ENCODE peak calls at places on chromosomes 5 and 9, in five cellular contexts. One of them, this sample, is unnamed.

GRCh38 chr9:116154334-116154975 is 864 bp downstream of the PAPPA start:
- DNase-seq in activated naive CD4-positive, alpha-beta T cell: no peak
- DNase-seq in GOT3: no peak
- DNase-seq in WERI-Rb-1: peak
- DNase-seq in activated CD8-positive, alpha-beta memory T cell treated with anti-CD3 and anti-CD28 coated beads for 48 hours: no peak
- DNase-seq in this sample: peak

GRCh38 chr9:137604345-137605145 is 941 bp upstream of the ARRDC1 start:
- DNase-seq in activated naive CD4-positive, alpha-beta T cell: no peak
- DNase-seq in WERI-Rb-1: no peak
- DNase-seq in activated CD8-positive, alpha-beta memory T cell treated with anti-CD3 and anti-CD28 coated beads for 48 hours: no peak
- DNase-seq in GOT3: no peak
- DNase-seq in this sample: no peak

GRCh38 chr9:136497916-136498695 is 15.3 kb upstream of the SEC16A start:
- DNase-seq in GOT3: no peak
- DNase-seq in activated CD8-positive, alpha-beta memory T cell treated with anti-CD3 and anti-CD28 coated beads for 48 hours: no peak
- DNase-seq in WERI-Rb-1: no peak
- DNase-seq in activated naive CD4-positive, alpha-beta T cell: no peak
- DNase-seq in this sample: no peak

GRCh38 chr5:77262685-77263084 is 52.2 kb downstream of the PDE8B start:
- DNase-seq in GOT3: no peak
- DNase-seq in activated CD8-positive, alpha-beta memory T cell treated with anti-CD3 and anti-CD28 coated beads for 48 hours: no peak
- DNase-seq in activated naive CD4-positive, alpha-beta T cell: no peak
- DNase-seq in WERI-Rb-1: no peak
- DNase-seq in this sample: no peak

GRCh38 chr9:134627417-134628353 is 13.9 kb upstream of the COL5A1 start:
- DNase-seq in activated CD8-positive, alpha-beta memory T cell treated with anti-CD3 and anti-CD28 coated beads for 48 hours: no peak
- DNase-seq in WERI-Rb-1: peak
- DNase-seq in GOT3: no peak
- DNase-seq in activated naive CD4-positive, alpha-beta T cell: no peak
- DNase-seq in this sample: no peak

GRCh38 chr9:96338299-96338698 is 36.3 kb upstream of the HSD17B3 start:
- DNase-seq in WERI-Rb-1: no peak
- DNase-seq in activated naive CD4-positive, alpha-beta T cell: no peak
- DNase-seq in GOT3: no peak
- DNase-seq in activated CD8-positive, alpha-beta memory T cell treated with anti-CD3 and anti-CD28 coated beads for 48 hours: no peak
- DNase-seq in this sample: no peak

GRCh38 chr5:6733411-6734242 is 20.4 kb downstream of the TENT4A start:
- DNase-seq in WERI-Rb-1: no peak
- DNase-seq in activated naive CD4-positive, alpha-beta T cell: no peak
- DNase-seq in GOT3: no peak
- DNase-seq in activated CD8-positive, alpha-beta memory T cell treated with anti-CD3 and anti-CD28 coated beads for 48 hours: no peak
- DNase-seq in this sample: no peak

GRCh38 chr9:111961575-111961974 is 65.0 kb downstream of the UGCG start:
- DNase-seq in activated CD8-positive, alpha-beta memory T cell treated with anti-CD3 and anti-CD28 coated beads for 48 hours: no peak
- DNase-seq in activated naive CD4-positive, alpha-beta T cell: no peak
- DNase-seq in WERI-Rb-1: no peak
- DNase-seq in GOT3: no peak
- DNase-seq in this sample: no peak

GRCh38 chr9:100725376-100725775 is 147.5 kb downstream of the CAVIN4 start:
- DNase-seq in WERI-Rb-1: no peak
- DNase-seq in activated naive CD4-positive, alpha-beta T cell: no peak
- DNase-seq in activated CD8-positive, alpha-beta memory T cell treated with anti-CD3 and anti-CD28 coated beads for 48 hours: no peak
- DNase-seq in GOT3: no peak
- DNase-seq in this sample: peak

GRCh38 chr5:150302301-150303069 is at the start of gene ARSI:
- DNase-seq in activated CD8-positive, alpha-beta memory T cell treated with anti-CD3 and anti-CD28 coated beads for 48 hours: no peak
- DNase-seq in GOT3: no peak
- DNase-seq in WERI-Rb-1: no peak
- DNase-seq in activated naive CD4-positive, alpha-beta T cell: no peak
- DNase-seq in this sample: no peak

GRCh38 chr5:130526708-130527107 is 622.4 kb downstream of the CHSY3 start:
- DNase-seq in GOT3: no peak
- DNase-seq in activated CD8-positive, alpha-beta memory T cell treated with anti-CD3 and anti-CD28 coated beads for 48 hours: no peak
- DNase-seq in activated naive CD4-positive, alpha-beta T cell: no peak
- DNase-seq in WERI-Rb-1: no peak
- DNase-seq in this sample: no peak

GRCh38 chr9:8569832-8570231 is 770.3 kb upstream of the DMAC1 start:
- DNase-seq in activated naive CD4-positive, alpha-beta T cell: no peak
- DNase-seq in activated CD8-positive, alpha-beta memory T cell treated with anti-CD3 and anti-CD28 coated beads for 48 hours: no peak
- DNase-seq in GOT3: no peak
- DNase-seq in WERI-Rb-1: no peak
- DNase-seq in this sample: no peak

GRCh38 chr5:54603372-54603771 is 85.8 kb downstream of the SNX18 start:
- DNase-seq in activated naive CD4-positive, alpha-beta T cell: no peak
- DNase-seq in WERI-Rb-1: no peak
- DNase-seq in activated CD8-positive, alpha-beta memory T cell treated with anti-CD3 and anti-CD28 coated beads for 48 hours: no peak
- DNase-seq in GOT3: no peak
- DNase-seq in this sample: no peak

GRCh38 chr5:130034872-130035271 is 130.6 kb downstream of the CHSY3 start:
- DNase-seq in WERI-Rb-1: no peak
- DNase-seq in activated CD8-positive, alpha-beta memory T cell treated with anti-CD3 and anti-CD28 coated beads for 48 hours: no peak
- DNase-seq in activated naive CD4-positive, alpha-beta T cell: no peak
- DNase-seq in GOT3: no peak
- DNase-seq in this sample: no peak

GRCh38 chr5:151295801-151296477 is 7.6 kb downstream of the SLC36A3 start:
- DNase-seq in WERI-Rb-1: no peak
- DNase-seq in activated CD8-positive, alpha-beta memory T cell treated with anti-CD3 and anti-CD28 coated beads for 48 hours: no peak
- DNase-seq in activated naive CD4-positive, alpha-beta T cell: no peak
- DNase-seq in GOT3: no peak
- DNase-seq in this sample: no peak

GRCh38 chr5:125038477-125038876 is 292.0 kb upstream of the ZNF608 start:
- DNase-seq in activated CD8-positive, alpha-beta memory T cell treated with anti-CD3 and anti-CD28 coated beads for 48 hours: no peak
- DNase-seq in GOT3: no peak
- DNase-seq in WERI-Rb-1: peak
- DNase-seq in activated naive CD4-positive, alpha-beta T cell: no peak
- DNase-seq in this sample: no peak

GRCh38 chr5:99807346-99807745 is 727.8 kb upstream of the FAM174A start:
- DNase-seq in activated CD8-positive, alpha-beta memory T cell treated with anti-CD3 and anti-CD28 coated beads for 48 hours: no peak
- DNase-seq in activated naive CD4-positive, alpha-beta T cell: no peak
- DNase-seq in GOT3: no peak
- DNase-seq in WERI-Rb-1: no peak
- DNase-seq in this sample: no peak

GRCh38 chr5:32174011-32174866 is at the start of gene GOLPH3:
- DNase-seq in GOT3: peak
- DNase-seq in WERI-Rb-1: peak
- DNase-seq in activated naive CD4-positive, alpha-beta T cell: peak
- DNase-seq in activated CD8-positive, alpha-beta memory T cell treated with anti-CD3 and anti-CD28 coated beads for 48 hours: peak
- DNase-seq in this sample: peak

GRCh38 chr5:31733365-31733764 is 94.4 kb downstream of the PDZD2 start:
- DNase-seq in GOT3: no peak
- DNase-seq in activated naive CD4-positive, alpha-beta T cell: no peak
- DNase-seq in WERI-Rb-1: no peak
- DNase-seq in activated CD8-positive, alpha-beta memory T cell treated with anti-CD3 and anti-CD28 coated beads for 48 hours: no peak
- DNase-seq in this sample: no peak

GRCh38 chr9:99824378-99825157 is 2.9 kb downstream of the NR4A3 start:
- DNase-seq in WERI-Rb-1: peak
- DNase-seq in activated naive CD4-positive, alpha-beta T cell: peak
- DNase-seq in activated CD8-positive, alpha-beta memory T cell treated with anti-CD3 and anti-CD28 coated beads for 48 hours: peak
- DNase-seq in GOT3: no peak
- DNase-seq in this sample: no peak

GRCh38 chr5:106880656-106881055 is 790.1 kb downstream of the EFNA5 start:
- DNase-seq in activated naive CD4-positive, alpha-beta T cell: no peak
- DNase-seq in activated CD8-positive, alpha-beta memory T cell treated with anti-CD3 and anti-CD28 coated beads for 48 hours: no peak
- DNase-seq in WERI-Rb-1: no peak
- DNase-seq in GOT3: no peak
- DNase-seq in this sample: no peak

GRCh38 chr9:34252016-34252415 is 73.2 kb downstream of the UBAP1 start:
- DNase-seq in GOT3: no peak
- DNase-seq in activated naive CD4-positive, alpha-beta T cell: no peak
- DNase-seq in WERI-Rb-1: no peak
- DNase-seq in activated CD8-positive, alpha-beta memory T cell treated with anti-CD3 and anti-CD28 coated beads for 48 hours: no peak
- DNase-seq in this sample: no peak

GRCh38 chr5:88861213-88861612 is 21.8 kb downstream of the MEF2C start:
- DNase-seq in GOT3: no peak
- DNase-seq in WERI-Rb-1: no peak
- DNase-seq in activated naive CD4-positive, alpha-beta T cell: no peak
- DNase-seq in activated CD8-positive, alpha-beta memory T cell treated with anti-CD3 and anti-CD28 coated beads for 48 hours: no peak
- DNase-seq in this sample: no peak

GRCh38 chr5:87127956-87128687 is 139.6 kb upstream of the RASA1 start:
- DNase-seq in activated naive CD4-positive, alpha-beta T cell: no peak
- DNase-seq in WERI-Rb-1: no peak
- DNase-seq in GOT3: no peak
- DNase-seq in activated CD8-positive, alpha-beta memory T cell treated with anti-CD3 and anti-CD28 coated beads for 48 hours: no peak
- DNase-seq in this sample: no peak

GRCh38 chr5:82325155-82325554 is 47.0 kb upstream of the RPS23 start:
- DNase-seq in activated naive CD4-positive, alpha-beta T cell: no peak
- DNase-seq in GOT3: no peak
- DNase-seq in activated CD8-positive, alpha-beta memory T cell treated with anti-CD3 and anti-CD28 coated beads for 48 hours: no peak
- DNase-seq in WERI-Rb-1: no peak
- DNase-seq in this sample: no peak

GRCh38 chr5:176869501-176870109 is 29.5 kb downstream of the HK3 start:
- DNase-seq in WERI-Rb-1: no peak
- DNase-seq in GOT3: no peak
- DNase-seq in activated CD8-positive, alpha-beta memory T cell treated with anti-CD3 and anti-CD28 coated beads for 48 hours: no peak
- DNase-seq in activated naive CD4-positive, alpha-beta T cell: no peak
- DNase-seq in this sample: no peak

GRCh38 chr9:115775669-115776068 is 377.9 kb upstream of the PAPPA start:
- DNase-seq in WERI-Rb-1: peak
- DNase-seq in activated CD8-positive, alpha-beta memory T cell treated with anti-CD3 and anti-CD28 coated beads for 48 hours: no peak
- DNase-seq in GOT3: no peak
- DNase-seq in activated naive CD4-positive, alpha-beta T cell: no peak
- DNase-seq in this sample: no peak

GRCh38 chr9:23342296-23342695 is 483.7 kb downstream of the ELAVL2 start:
- DNase-seq in WERI-Rb-1: no peak
- DNase-seq in GOT3: no peak
- DNase-seq in activated CD8-positive, alpha-beta memory T cell treated with anti-CD3 and anti-CD28 coated beads for 48 hours: no peak
- DNase-seq in activated naive CD4-positive, alpha-beta T cell: no peak
- DNase-seq in this sample: no peak

GRCh38 chr5:168163966-168164365 is 127.5 kb upstream of the WWC1 start:
- DNase-seq in activated CD8-positive, alpha-beta memory T cell treated with anti-CD3 and anti-CD28 coated beads for 48 hours: no peak
- DNase-seq in WERI-Rb-1: no peak
- DNase-seq in GOT3: no peak
- DNase-seq in activated naive CD4-positive, alpha-beta T cell: no peak
- DNase-seq in this sample: no peak

GRCh38 chr9:37990404-37991015 is 78.5 kb downstream of the SHB start:
- DNase-seq in activated naive CD4-positive, alpha-beta T cell: no peak
- DNase-seq in GOT3: no peak
- DNase-seq in activated CD8-positive, alpha-beta memory T cell treated with anti-CD3 and anti-CD28 coated beads for 48 hours: no peak
- DNase-seq in WERI-Rb-1: no peak
- DNase-seq in this sample: no peak

GRCh38 chr5:97133106-97133505 is 9.3 kb downstream of the LIX1 start:
- DNase-seq in GOT3: no peak
- DNase-seq in WERI-Rb-1: no peak
- DNase-seq in activated naive CD4-positive, alpha-beta T cell: no peak
- DNase-seq in activated CD8-positive, alpha-beta memory T cell treated with anti-CD3 and anti-CD28 coated beads for 48 hours: no peak
- DNase-seq in this sample: no peak

GRCh38 chr5:9447691-9448090 is 98.2 kb downstream of the SEMA5A start:
- DNase-seq in GOT3: no peak
- DNase-seq in activated naive CD4-positive, alpha-beta T cell: no peak
- DNase-seq in activated CD8-positive, alpha-beta memory T cell treated with anti-CD3 and anti-CD28 coated beads for 48 hours: no peak
- DNase-seq in WERI-Rb-1: no peak
- DNase-seq in this sample: no peak

GRCh38 chr5:88203977-88204735 is 64.5 kb downstream of the TMEM161B start:
- DNase-seq in GOT3: no peak
- DNase-seq in activated CD8-positive, alpha-beta memory T cell treated with anti-CD3 and anti-CD28 coated beads for 48 hours: no peak
- DNase-seq in activated naive CD4-positive, alpha-beta T cell: no peak
- DNase-seq in WERI-Rb-1: no peak
- DNase-seq in this sample: no peak

GRCh38 chr5:59666709-59667108 is 226.8 kb downstream of the PDE4D start:
- DNase-seq in activated CD8-positive, alpha-beta memory T cell treated with anti-CD3 and anti-CD28 coated beads for 48 hours: no peak
- DNase-seq in GOT3: no peak
- DNase-seq in activated naive CD4-positive, alpha-beta T cell: no peak
- DNase-seq in WERI-Rb-1: no peak
- DNase-seq in this sample: peak

GRCh38 chr5:103271570-103272289 is 13.2 kb downstream of the MACIR start:
- DNase-seq in GOT3: no peak
- DNase-seq in activated CD8-positive, alpha-beta memory T cell treated with anti-CD3 and anti-CD28 coated beads for 48 hours: no peak
- DNase-seq in activated naive CD4-positive, alpha-beta T cell: no peak
- DNase-seq in WERI-Rb-1: no peak
- DNase-seq in this sample: no peak

GRCh38 chr5:53116597-53116996 is 7.0 kb upstream of the MOCS2 start:
- DNase-seq in activated naive CD4-positive, alpha-beta T cell: no peak
- DNase-seq in activated CD8-positive, alpha-beta memory T cell treated with anti-CD3 and anti-CD28 coated beads for 48 hours: no peak
- DNase-seq in WERI-Rb-1: no peak
- DNase-seq in GOT3: no peak
- DNase-seq in this sample: no peak

GRCh38 chr9:81613002-81613750 is 76.2 kb downstream of the TLE1 start:
- DNase-seq in activated naive CD4-positive, alpha-beta T cell: no peak
- DNase-seq in activated CD8-positive, alpha-beta memory T cell treated with anti-CD3 and anti-CD28 coated beads for 48 hours: no peak
- DNase-seq in WERI-Rb-1: no peak
- DNase-seq in GOT3: no peak
- DNase-seq in this sample: no peak

GRCh38 chr9:112157961-112158360 is 17.1 kb downstream of the SUSD1 start:
- DNase-seq in activated CD8-positive, alpha-beta memory T cell treated with anti-CD3 and anti-CD28 coated beads for 48 hours: no peak
- DNase-seq in GOT3: no peak
- DNase-seq in activated naive CD4-positive, alpha-beta T cell: no peak
- DNase-seq in WERI-Rb-1: no peak
- DNase-seq in this sample: no peak